ENCODE peak calls at places on chromosomes 2 and 18, in nine cellular contexts. P is SJSA1; X is midbrain; T is H54; K is psoas muscle; W is GM06990; O is stimulated activated CD4-positive, alpha-beta T cell treated with anti-CD3 and anti-CD28 coated beads, Interleukin-4, amount 100 ng/mL, for 4 hours; C is C1 segment of cervical spinal cord; U is NB4. V is an unnamed sample.

GRCh38 chr2:521853-522530 is 155.2 kb downstream of the TMEM18 start:
- DNase-seq in P (no peak), X (no peak), T (no peak), K (no peak), W (no peak), O (no peak), C (no peak), U (no peak), V (peak; percentile 63)

GRCh38 chr2:153096272-153096671 is 377.9 kb downstream of the ARL6IP6 start:
- DNase-seq in P (no peak), X (no peak), T (no peak), K (no peak), W (no peak), O (no peak), C (no peak), U (no peak), V (no peak)

GRCh38 chr18:43422483-43422882 is 145.2 kb upstream of the SYT4 start:
- DNase-seq in P (no peak), X (peak; percentile 10), T (no peak), K (no peak), W (no peak), O (no peak), C (no peak), U (no peak), V (no peak)

GRCh38 chr2:31052284-31052683 is 86.0 kb downstream of the GALNT14 start:
- DNase-seq in P (no peak), X (no peak), T (no peak), K (no peak), W (no peak), O (no peak), C (no peak), U (no peak), V (no peak)

GRCh38 chr2:209305746-209306196 is 118.1 kb upstream of the MAP2 start:
- DNase-seq in P (no peak), X (no peak), T (no peak), K (no peak), W (no peak), O (no peak), C (no peak), U (no peak), V (no peak)

GRCh38 chr2:692767-693166 is 15.6 kb upstream of the TMEM18 start:
- DNase-seq in P (no peak), X (no peak), T (no peak), K (no peak), W (no peak), O (peak; percentile 21), C (no peak), U (no peak), V (no peak)

GRCh38 chr2:54063967-54064535 is 51.4 kb upstream of the ACYP2 start:
- DNase-seq in P (no peak), X (peak; percentile 28), T (no peak), K (no peak), W (no peak), O (no peak), C (no peak), U (no peak), V (no peak)

GRCh38 chr18:3110034-3110752 is 97.2 kb upstream of the LPIN2 start:
- DNase-seq in P (no peak), X (no peak), T (no peak), K (no peak), W (no peak), O (no peak), C (no peak), U (no peak), V (no peak)

GRCh38 chr2:12402440-12403139 is 314.1 kb upstream of the TRIB2 start:
- DNase-seq in P (no peak), X (no peak), T (no peak), K (no peak), W (no peak), O (no peak), C (no peak), U (no peak), V (no peak)

GRCh38 chr2:211899871-211900482 is 638.6 kb downstream of the ERBB4 start:
- DNase-seq in P (no peak), X (no peak), T (no peak), K (no peak), W (no peak), O (no peak), C (no peak), U (no peak), V (no peak)

GRCh38 chr2:241976296-241976695 is 106.8 kb downstream of the RTP5 start:
- DNase-seq in P (no peak), X (no peak), T (no peak), K (no peak), W (no peak), O (no peak), C (no peak), U (no peak), V (no peak)